ENCODE peak calls at places on chromosomes 6 and 20, in eight cellular contexts. One of them, this sample, is unnamed.

GRCh38 chr6:128494440-128494839 is 26.0 kb downstream of the PTPRK start:
- DNase-seq in neural progenitor cell: peak
- DNase-seq in OCI-LY7: no peak
- DNase-seq in hepatocyte: no peak
- DNase-seq in PC-3: no peak
- DNase-seq in SK-N-SH: no peak
- DNase-seq in HCT116: no peak
- DNase-seq in MM.1S: no peak
- DNase-seq in this sample: peak

GRCh38 chr20:7841967-7842301 is 98.3 kb downstream of the HAO1 start:
- DNase-seq in neural progenitor cell: peak
- DNase-seq in OCI-LY7: no peak
- DNase-seq in hepatocyte: peak
- DNase-seq in PC-3: peak
- DNase-seq in SK-N-SH: no peak
- DNase-seq in HCT116: no peak
- DNase-seq in MM.1S: no peak
- DNase-seq in this sample: no peak

GRCh38 chr20:57871237-57871632 is 161.4 kb upstream of the PMEPA1 start:
- DNase-seq in neural progenitor cell: no peak
- DNase-seq in OCI-LY7: no peak
- DNase-seq in hepatocyte: no peak
- DNase-seq in PC-3: no peak
- DNase-seq in SK-N-SH: no peak
- DNase-seq in HCT116: no peak
- DNase-seq in MM.1S: no peak
- DNase-seq in this sample: no peak

GRCh38 chr6:33410711-33411631 is at the start of gene PHF1:
- DNase-seq in neural progenitor cell: no peak
- DNase-seq in OCI-LY7: no peak
- DNase-seq in hepatocyte: peak
- DNase-seq in PC-3: no peak
- DNase-seq in SK-N-SH: peak
- DNase-seq in HCT116: peak
- DNase-seq in MM.1S: no peak
- DNase-seq in this sample: peak

GRCh38 chr6:3026811-3027626 is 27.3 kb downstream of the NQO2 start:
- DNase-seq in neural progenitor cell: peak
- DNase-seq in OCI-LY7: peak
- DNase-seq in hepatocyte: no peak
- DNase-seq in PC-3: no peak
- DNase-seq in SK-N-SH: no peak
- DNase-seq in HCT116: no peak
- DNase-seq in MM.1S: peak
- DNase-seq in this sample: no peak

GRCh38 chr6:16519265-16520242 is 241.7 kb downstream of the ATXN1 start:
- DNase-seq in neural progenitor cell: peak
- DNase-seq in OCI-LY7: no peak
- DNase-seq in hepatocyte: no peak
- DNase-seq in PC-3: peak
- DNase-seq in SK-N-SH: peak
- DNase-seq in HCT116: no peak
- DNase-seq in MM.1S: no peak
- DNase-seq in this sample: peak

GRCh38 chr20:3275966-3276365 is 37.0 kb upstream of the SLC4A11 start:
- DNase-seq in neural progenitor cell: no peak
- DNase-seq in OCI-LY7: no peak
- DNase-seq in hepatocyte: no peak
- DNase-seq in PC-3: no peak
- DNase-seq in SK-N-SH: no peak
- DNase-seq in HCT116: no peak
- DNase-seq in MM.1S: no peak
- DNase-seq in this sample: no peak

GRCh38 chr6:6654599-6655575 is 66.4 kb downstream of the LY86 start:
- DNase-seq in neural progenitor cell: no peak
- DNase-seq in OCI-LY7: no peak
- DNase-seq in hepatocyte: no peak
- DNase-seq in PC-3: no peak
- DNase-seq in SK-N-SH: no peak
- DNase-seq in HCT116: no peak
- DNase-seq in MM.1S: no peak
- DNase-seq in this sample: no peak

GRCh38 chr6:20403766-20404640 is 2.3 kb downstream of the E2F3 start:
- DNase-seq in neural progenitor cell: peak
- DNase-seq in OCI-LY7: peak
- DNase-seq in hepatocyte: peak
- DNase-seq in PC-3: peak
- DNase-seq in SK-N-SH: peak
- DNase-seq in HCT116: peak
- DNase-seq in MM.1S: no peak
- DNase-seq in this sample: peak

GRCh38 chr6:56004421-56004820 is 129.0 kb upstream of the BMP5 start:
- DNase-seq in neural progenitor cell: no peak
- DNase-seq in OCI-LY7: no peak
- DNase-seq in hepatocyte: no peak
- DNase-seq in PC-3: peak
- DNase-seq in SK-N-SH: no peak
- DNase-seq in HCT116: no peak
- DNase-seq in MM.1S: no peak
- DNase-seq in this sample: no peak

GRCh38 chr6:26613201-26613600 is 16.4 kb downstream of the ABT1 start:
- DNase-seq in neural progenitor cell: no peak
- DNase-seq in OCI-LY7: no peak
- DNase-seq in hepatocyte: no peak
- DNase-seq in PC-3: no peak
- DNase-seq in SK-N-SH: no peak
- DNase-seq in HCT116: no peak
- DNase-seq in MM.1S: no peak
- DNase-seq in this sample: peak

GRCh38 chr6:150876598-150876997 is 11.1 kb downstream of the MTHFD1L start:
- DNase-seq in neural progenitor cell: peak
- DNase-seq in OCI-LY7: no peak
- DNase-seq in hepatocyte: no peak
- DNase-seq in PC-3: no peak
- DNase-seq in SK-N-SH: no peak
- DNase-seq in HCT116: no peak
- DNase-seq in MM.1S: no peak
- DNase-seq in this sample: peak

GRCh38 chr6:158900614-158901312 is 81.6 kb upstream of the EZR start:
- DNase-seq in neural progenitor cell: no peak
- DNase-seq in OCI-LY7: no peak
- DNase-seq in hepatocyte: no peak
- DNase-seq in PC-3: no peak
- DNase-seq in SK-N-SH: no peak
- DNase-seq in HCT116: no peak
- DNase-seq in MM.1S: no peak
- DNase-seq in this sample: no peak

GRCh38 chr20:63454729-63455567 is 17.5 kb downstream of the KCNQ2 start:
- DNase-seq in neural progenitor cell: no peak
- DNase-seq in OCI-LY7: no peak
- DNase-seq in hepatocyte: no peak
- DNase-seq in PC-3: no peak
- DNase-seq in SK-N-SH: peak
- DNase-seq in HCT116: no peak
- DNase-seq in MM.1S: no peak
- DNase-seq in this sample: no peak

GRCh38 chr6:144696610-144697376 is 411.7 kb downstream of the UTRN start:
- DNase-seq in neural progenitor cell: no peak
- DNase-seq in OCI-LY7: no peak
- DNase-seq in hepatocyte: no peak
- DNase-seq in PC-3: peak
- DNase-seq in SK-N-SH: no peak
- DNase-seq in HCT116: no peak
- DNase-seq in MM.1S: no peak
- DNase-seq in this sample: no peak

GRCh38 chr6:42403415-42403814 is 48.3 kb downstream of the TRERF1 start:
- DNase-seq in neural progenitor cell: peak
- DNase-seq in OCI-LY7: no peak
- DNase-seq in hepatocyte: peak
- DNase-seq in PC-3: no peak
- DNase-seq in SK-N-SH: no peak
- DNase-seq in HCT116: no peak
- DNase-seq in MM.1S: no peak
- DNase-seq in this sample: no peak

GRCh38 chr6:33958208-33958862 is 154.5 kb upstream of the MLN start:
- DNase-seq in neural progenitor cell: peak
- DNase-seq in OCI-LY7: peak
- DNase-seq in hepatocyte: peak
- DNase-seq in PC-3: peak
- DNase-seq in SK-N-SH: peak
- DNase-seq in HCT116: no peak
- DNase-seq in MM.1S: no peak
- DNase-seq in this sample: peak

GRCh38 chr6:101832371-101832770 is 438.9 kb downstream of the GRIK2 start:
- DNase-seq in neural progenitor cell: no peak
- DNase-seq in OCI-LY7: no peak
- DNase-seq in hepatocyte: no peak
- DNase-seq in PC-3: no peak
- DNase-seq in SK-N-SH: no peak
- DNase-seq in HCT116: no peak
- DNase-seq in MM.1S: no peak
- DNase-seq in this sample: no peak

GRCh38 chr20:53003420-53003819 is 31.3 kb downstream of the TSHZ2 start:
- DNase-seq in neural progenitor cell: peak
- DNase-seq in OCI-LY7: no peak
- DNase-seq in hepatocyte: no peak
- DNase-seq in PC-3: no peak
- DNase-seq in SK-N-SH: no peak
- DNase-seq in HCT116: no peak
- DNase-seq in MM.1S: no peak
- DNase-seq in this sample: no peak

GRCh38 chr6:26205161-26205624 is 118.0 kb downstream of the HFE start:
- DNase-seq in neural progenitor cell: peak
- DNase-seq in OCI-LY7: peak
- DNase-seq in hepatocyte: peak
- DNase-seq in PC-3: peak
- DNase-seq in SK-N-SH: peak
- DNase-seq in HCT116: peak
- DNase-seq in MM.1S: peak
- DNase-seq in this sample: peak

GRCh38 chr6:49499623-49500022 is at the start of gene GLYATL3:
- DNase-seq in neural progenitor cell: no peak
- DNase-seq in OCI-LY7: no peak
- DNase-seq in hepatocyte: no peak
- DNase-seq in PC-3: no peak
- DNase-seq in SK-N-SH: no peak
- DNase-seq in HCT116: no peak
- DNase-seq in MM.1S: no peak
- DNase-seq in this sample: no peak

GRCh38 chr6:49499121-49499520 is 602 bp upstream of the GLYATL3 start:
- DNase-seq in neural progenitor cell: no peak
- DNase-seq in OCI-LY7: no peak
- DNase-seq in hepatocyte: no peak
- DNase-seq in PC-3: no peak
- DNase-seq in SK-N-SH: no peak
- DNase-seq in HCT116: no peak
- DNase-seq in MM.1S: no peak
- DNase-seq in this sample: no peak

GRCh38 chr6:49497308-49497707 is 2.4 kb upstream of the GLYATL3 start:
- DNase-seq in neural progenitor cell: no peak
- DNase-seq in OCI-LY7: no peak
- DNase-seq in hepatocyte: no peak
- DNase-seq in PC-3: no peak
- DNase-seq in SK-N-SH: no peak
- DNase-seq in HCT116: no peak
- DNase-seq in MM.1S: no peak
- DNase-seq in this sample: no peak
- TF ChIP-seq EZH2phosphoT487 in neural progenitor cell: no peak
- TF ChIP-seq EZH2phosphoT487 in OCI-LY7: no peak
- TF ChIP-seq EZH2phosphoT487 in hepatocyte: no peak
- TF ChIP-seq EZH2phosphoT487 in PC-3: no peak
- TF ChIP-seq EZH2phosphoT487 in SK-N-SH: no peak
- TF ChIP-seq EZH2phosphoT487 in HCT116: no peak
- TF ChIP-seq EZH2phosphoT487 in MM.1S: no peak
- TF ChIP-seq EZH2phosphoT487 in this sample: no peak

GRCh38 chr6:11427827-11428245 is 109.7 kb upstream of the TMEM170B start:
- DNase-seq in neural progenitor cell: no peak
- DNase-seq in OCI-LY7: no peak
- DNase-seq in hepatocyte: no peak
- DNase-seq in PC-3: peak
- DNase-seq in SK-N-SH: no peak
- DNase-seq in HCT116: no peak
- DNase-seq in MM.1S: no peak
- DNase-seq in this sample: no peak
- TF ChIP-seq CTCF in neural progenitor cell: no peak
- TF ChIP-seq CTCF in OCI-LY7: no peak
- TF ChIP-seq CTCF in hepatocyte: no peak
- TF ChIP-seq CTCF in PC-3: no peak
- TF ChIP-seq CTCF in SK-N-SH: no peak
- TF ChIP-seq CTCF in HCT116: no peak
- TF ChIP-seq CTCF in MM.1S: no peak
- TF ChIP-seq CTCF in this sample: no peak

GRCh38 chr6:156899532-156899931 is 122.4 kb downstream of the ARID1B start:
- DNase-seq in neural progenitor cell: no peak
- DNase-seq in OCI-LY7: no peak
- DNase-seq in hepatocyte: no peak
- DNase-seq in PC-3: no peak
- DNase-seq in SK-N-SH: no peak
- DNase-seq in HCT116: no peak
- DNase-seq in MM.1S: no peak
- DNase-seq in this sample: peak
- TF ChIP-seq EZH2phosphoT487 in neural progenitor cell: no peak
- TF ChIP-seq EZH2phosphoT487 in OCI-LY7: no peak
- TF ChIP-seq EZH2phosphoT487 in hepatocyte: no peak
- TF ChIP-seq EZH2phosphoT487 in PC-3: no peak
- TF ChIP-seq EZH2phosphoT487 in SK-N-SH: no peak
- TF ChIP-seq EZH2phosphoT487 in HCT116: no peak
- TF ChIP-seq EZH2phosphoT487 in MM.1S: no peak
- TF ChIP-seq EZH2phosphoT487 in this sample: no peak

GRCh38 chr20:13953227-13953626 is 37.2 kb downstream of the SEL1L2 start:
- DNase-seq in neural progenitor cell: peak
- DNase-seq in OCI-LY7: no peak
- DNase-seq in hepatocyte: no peak
- DNase-seq in PC-3: no peak
- DNase-seq in SK-N-SH: no peak
- DNase-seq in HCT116: no peak
- DNase-seq in MM.1S: no peak
- DNase-seq in this sample: peak
- TF ChIP-seq CTCF in neural progenitor cell: peak
- TF ChIP-seq CTCF in OCI-LY7: peak
- TF ChIP-seq CTCF in hepatocyte: no peak
- TF ChIP-seq CTCF in PC-3: peak
- TF ChIP-seq CTCF in SK-N-SH: peak
- TF ChIP-seq CTCF in HCT116: no peak
- TF ChIP-seq CTCF in MM.1S: peak
- TF ChIP-seq CTCF in this sample: peak

DNA sequence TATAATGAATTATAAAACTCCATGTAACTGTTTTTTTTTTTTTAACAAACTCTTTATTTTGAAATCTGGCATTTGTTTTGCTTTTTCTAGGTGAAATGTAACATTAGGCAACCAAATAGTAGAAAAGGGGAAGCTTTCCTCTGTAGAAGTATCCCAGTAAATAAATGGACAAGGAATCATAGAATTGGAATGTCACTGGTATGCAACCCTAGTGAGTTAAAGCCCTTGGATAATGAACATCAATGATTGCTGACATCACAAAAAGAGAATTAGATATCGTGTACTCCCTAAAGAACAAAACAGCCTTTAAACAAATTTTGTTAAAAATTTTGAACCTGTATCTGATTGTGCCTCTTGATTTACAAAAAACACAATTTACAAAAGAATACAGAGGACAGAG is 93.9 kb upstream of the OGFRL1 start:
- DNase-seq in neural progenitor cell: no peak
- DNase-seq in OCI-LY7: no peak
- DNase-seq in hepatocyte: no peak
- DNase-seq in PC-3: peak
- DNase-seq in SK-N-SH: no peak
- DNase-seq in HCT116: no peak
- DNase-seq in MM.1S: no peak
- DNase-seq in this sample: no peak
- TF ChIP-seq EZH2phosphoT487 in neural progenitor cell: no peak
- TF ChIP-seq EZH2phosphoT487 in OCI-LY7: no peak
- TF ChIP-seq EZH2phosphoT487 in hepatocyte: no peak
- TF ChIP-seq EZH2phosphoT487 in PC-3: no peak
- TF ChIP-seq EZH2phosphoT487 in SK-N-SH: no peak
- TF ChIP-seq EZH2phosphoT487 in HCT116: no peak
- TF ChIP-seq EZH2phosphoT487 in MM.1S: no peak
- TF ChIP-seq EZH2phosphoT487 in this sample: no peak